ENCODE peak calls at places on chromosomes 1 and 21, in seven cellular contexts. W is fibroblast of lung; L is psoas muscle; O is stomach; Y is GM23338; J is CD8-positive, alpha-beta T cell; N is IMR-90. I is an unnamed sample.

GRCh38 chr1:54653036-54653435 is 11.4 kb downstream of the MROH7 start:
- DNase-seq in W (no peak), L (no peak), O (no peak), Y (no peak), J (no peak), N (peak; percentile 13), I (no peak)

GRCh38 chr1:226355679-226356583 is 47.0 kb upstream of the LIN9 start:
- DNase-seq in W (no peak), L (peak; percentile 70), O (no peak), Y (no peak), J (no peak), N (no peak), I (peak; percentile 40)

GRCh38 chr1:3727042-3727824 is 25.0 kb upstream of the CCDC27 start:
- DNase-seq in W (no peak), L (no peak), O (peak; percentile 30), Y (peak; percentile 79), J (no peak), N (no peak), I (no peak)

GRCh38 chr1:59730759-59731478 is 83.8 kb upstream of the HOOK1 start:
- DNase-seq in W (peak; percentile 97), L (peak; percentile 88), O (peak; percentile 74), Y (no peak), J (no peak), N (peak; percentile 99), I (no peak)

GRCh38 chr1:156559086-156559796 is 13.1 kb downstream of the IQGAP3 start:
- DNase-seq in W (no peak), L (no peak), O (no peak), Y (no peak), J (no peak), N (no peak), I (no peak)

GRCh38 chr1:159188375-159188788 is 16.3 kb upstream of the ACKR1 start:
- DNase-seq in W (peak; percentile 10), L (peak; percentile 76), O (peak; percentile 32), Y (peak; percentile 97), J (no peak), N (peak; percentile 22), I (peak; percentile 56)

GRCh38 chr1:203673550-203674411 is 47.1 kb downstream of the ATP2B4 start:
- DNase-seq in W (peak; percentile 94), L (no peak), O (peak; percentile 38), Y (peak; percentile 43), J (peak; percentile 69), N (peak; percentile 97), I (peak; percentile 24)

GRCh38 chr1:216742625-216743024 is 19.4 kb upstream of the ESRRG start:
- DNase-seq in W (peak; percentile 56), L (no peak), O (no peak), Y (peak; percentile 22), J (no peak), N (peak; percentile 30), I (no peak)

GRCh38 chr1:7915826-7916225 is 24.8 kb downstream of the TNFRSF9 start:
- DNase-seq in W (no peak), L (no peak), O (no peak), Y (no peak), J (peak; percentile 23), N (no peak), I (no peak)

GRCh38 chr1:178031856-178032320 is 62.0 kb upstream of the RASAL2 start:
- DNase-seq in W (peak; percentile 95), L (peak; percentile 87), O (peak; percentile 92), Y (peak; percentile 92), J (no peak), N (peak; percentile 93), I (no peak)
- TF ChIP-seq CTCF in W (peak; percentile 84), L (peak; percentile 79), O (peak; percentile 86), Y (peak; percentile 99), J (no peak), N (peak; percentile 92), I (peak; percentile 81)

GRCh38 chr1:38018864-38019343 is 6.4 kb downstream of the UTP11 start:
- DNase-seq in W (peak; percentile 75), L (no peak), O (no peak), Y (peak; percentile 45), J (no peak), N (peak; percentile 60), I (no peak)

GRCh38 chr1:38022810-38023209 is 10.3 kb downstream of the UTP11 start:
- DNase-seq in W (no peak), L (peak; percentile 24), O (no peak), Y (no peak), J (no peak), N (no peak), I (no peak)

GRCh38 chr1:38015978-38016640 is 3.6 kb downstream of the UTP11 start:
- DNase-seq in W (peak; percentile 44), L (peak; percentile 92), O (no peak), Y (no peak), J (no peak), N (peak; percentile 35), I (no peak)

GRCh38 chr1:38021969-38022368 is 9.4 kb downstream of the UTP11 start:
- DNase-seq in W (no peak), L (peak; percentile 19), O (no peak), Y (no peak), J (no peak), N (no peak), I (no peak)

GRCh38 chr1:38020361-38020760 is 7.8 kb downstream of the UTP11 start:
- DNase-seq in W (no peak), L (no peak), O (no peak), Y (no peak), J (no peak), N (peak; percentile 40), I (no peak)
- H3K36me3 ChIP-seq in W (peaks cover 20% of the 10 kb centered on the region), L (peaks cover 93% of the 10 kb centered on the region), O (peaks cover 91% of the 10 kb centered on the region), Y (peaks cover 75% of the 10 kb centered on the region), J (peaks cover 46% of the 10 kb centered on the region), N (peaks cover 41% of the 10 kb centered on the region), I (peaks cover 18% of the 10 kb centered on the region)

GRCh38 chr1:31671147-31671546 is 26.5 kb upstream of the PEF1 start:
- DNase-seq in W (no peak), L (no peak), O (no peak), Y (no peak), J (no peak), N (no peak), I (no peak)
- H3K4me3 ChIP-seq in W (no peak overlapping the region), L (no peak overlapping the region), O (no peak overlapping the region), Y (no peak overlapping the region), J (no peak overlapping the region), N (no peak overlapping the region), I (no peak overlapping the region)

GRCh38 chr1:9101510-9102146 is 27.3 kb downstream of the GPR157 start:
- DNase-seq in W (peak; percentile 70), L (peak; percentile 72), O (no peak), Y (peak; percentile 86), J (no peak), N (peak; percentile 68), I (no peak)
- TF ChIP-seq CTCF in W (peak; percentile 85), L (peak; percentile 72), O (peak; percentile 27), Y (peak; percentile 90), J (no peak), N (peak; percentile 81), I (peak; percentile 80)

GRCh38 chr21:39196310-39196709 is 13.1 kb upstream of the PSMG1 start:
- DNase-seq in W (no peak), L (no peak), O (no peak), Y (no peak), J (no peak), N (no peak), I (no peak)
- H3K36me3 ChIP-seq in W (no peaks in the 10 kb centered on the region), L (peaks cover 88% of the 10 kb centered on the region), O (peaks cover 81% of the 10 kb centered on the region), Y (peaks cover 42% of the 10 kb centered on the region), J (peaks cover 28% of the 10 kb centered on the region), N (peaks cover 21% of the 10 kb centered on the region), I (peaks cover 16% of the 10 kb centered on the region)

DNA sequence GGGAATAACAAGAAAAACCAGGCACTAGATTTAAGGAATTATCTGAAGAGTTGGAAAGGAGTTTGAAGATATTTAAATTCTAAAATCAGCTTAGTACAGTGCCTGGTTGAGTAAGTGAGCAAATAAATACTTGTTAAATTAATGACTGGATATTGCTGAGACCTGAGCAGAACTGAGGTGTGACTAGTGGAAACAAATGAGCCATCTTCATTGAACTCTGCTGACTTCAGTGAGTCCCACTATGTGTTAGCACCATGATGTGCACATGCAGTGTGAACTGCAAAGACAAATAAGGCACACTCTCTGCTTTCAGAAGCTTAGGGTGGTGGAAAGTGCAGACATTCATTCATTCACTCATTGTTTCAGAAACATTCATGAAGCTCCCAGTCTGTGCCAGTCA is 48.7 kb downstream of the ELAPOR1 start:
- DNase-seq in W (no peak), L (no peak), O (no peak), Y (no peak), J (no peak), N (no peak), I (no peak)
- H3K4me3 ChIP-seq in W (no peak overlapping the region), L (no peak overlapping the region), O (no peak overlapping the region), Y (no peak overlapping the region), J (no peak overlapping the region), N (no peak overlapping the region), I (no peak overlapping the region)

DNA sequence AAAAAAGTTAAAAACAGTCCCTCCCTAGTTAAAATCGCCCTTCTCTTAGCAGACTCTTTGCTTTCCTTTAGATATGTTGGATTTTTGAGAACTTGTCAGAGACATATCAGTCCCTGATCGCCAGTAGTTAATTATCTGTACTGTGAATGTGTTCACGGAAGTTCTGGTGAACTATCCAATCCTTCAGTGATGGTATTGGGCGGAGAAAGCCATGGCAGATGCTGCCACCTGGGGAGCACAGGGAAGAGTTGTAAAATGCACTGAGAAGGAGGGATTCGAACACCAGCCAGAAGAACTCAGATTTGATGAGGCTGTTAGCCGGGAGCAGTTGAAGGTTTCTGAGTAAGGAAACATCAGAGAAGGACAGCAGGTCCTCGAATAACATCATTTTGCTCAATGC is 17.5 kb upstream of the KIF14 start:
- DNase-seq in W (no peak), L (no peak), O (no peak), Y (no peak), J (no peak), N (no peak), I (no peak)
- TF ChIP-seq CTCF in W (no peak), L (no peak), O (no peak), Y (peak; percentile 26), J (no peak), N (no peak), I (no peak)

GRCh38 chr1:62210960-62211359 is 16.3 kb downstream of the L1TD1 start:
- DNase-seq in W (no peak), L (no peak), O (no peak), Y (no peak), J (no peak), N (no peak), I (no peak)

GRCh38 chr1:62209931-62210595 is 15.4 kb downstream of the L1TD1 start:
- DNase-seq in W (peak; percentile 39), L (no peak), O (no peak), Y (no peak), J (no peak), N (no peak), I (no peak)

GRCh38 chr1:62207187-62207586 is 12.5 kb downstream of the L1TD1 start:
- DNase-seq in W (no peak), L (no peak), O (no peak), Y (no peak), J (no peak), N (no peak), I (no peak)

GRCh38 chr1:62208970-62209369 is 14.3 kb downstream of the L1TD1 start:
- DNase-seq in W (no peak), L (no peak), O (no peak), Y (no peak), J (no peak), N (no peak), I (no peak)

DNA sequence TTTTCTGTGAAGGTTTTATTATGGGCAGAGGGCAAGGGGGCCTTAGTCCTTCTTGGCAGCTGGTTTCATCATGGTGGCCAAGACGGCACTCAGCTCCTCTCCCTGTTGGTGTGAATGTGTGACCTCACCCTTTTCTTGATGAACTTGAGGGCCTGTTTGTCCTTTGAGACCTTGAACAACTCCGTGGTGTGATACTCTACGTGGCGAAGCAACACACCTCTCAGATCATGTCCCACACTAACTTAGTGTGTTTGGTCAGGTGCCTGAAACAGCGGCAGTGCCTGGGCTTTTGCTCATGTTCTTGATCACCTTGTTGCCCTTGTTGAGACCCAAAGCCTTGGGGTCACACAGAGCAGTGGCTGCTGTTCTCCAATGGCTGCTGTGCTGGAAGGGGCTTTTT is 13.4 kb downstream of the L1TD1 start:
- DNase-seq in W (no peak), L (no peak), O (no peak), Y (no peak), J (no peak), N (no peak), I (no peak)
- H3K36me3 ChIP-seq in W (no peaks in the 10 kb centered on the region), L (no peaks in the 10 kb centered on the region), O (no peaks in the 10 kb centered on the region), Y (peaks cover 82% of the 10 kb centered on the region), J (no peaks in the 10 kb centered on the region), N (no peaks in the 10 kb centered on the region), I (no peaks in the 10 kb centered on the region)